ENCODE peak calls at places on chromosomes 3 and 15, in four cellular contexts. Z is psoas muscle, A is A549, F is upper lobe of left lung. U is an unnamed sample.

GRCh38 chr3:45207471-45207870 is 18.6 kb downstream of the TMEM158 start:
- DNase-seq in F (no peak), A (no peak), Z (no peak), U (no peak)

GRCh38 chr3:196931157-196931556 is 11.2 kb downstream of the NCBP2 start:
- DNase-seq in Z (no peak), A (no peak), F (no peak), U (no peak)

GRCh38 chr3:166425900-166426611 is 588.8 kb upstream of the BCHE start:
- DNase-seq in A (no peak), Z (no peak), F (no peak), U (no peak)

GRCh38 chr15:85759391-85759790 is 35.3 kb downstream of the KLHL25 start:
- DNase-seq in Z (no peak), F (no peak), A (no peak), U (no peak)

GRCh38 chr3:68941055-68941454 is 8.7 kb upstream of the TAFA4 start:
- DNase-seq in F (no peak), A (no peak), Z (no peak), U (no peak)

GRCh38 chr15:64004582-64004981 is 41.7 kb downstream of the DAPK2 start:
- DNase-seq in A (peak), Z (peak), F (no peak), U (no peak)

GRCh38 chr3:143998266-143998665 is 26.6 kb downstream of the DIPK2A start:
- DNase-seq in F (peak), Z (no peak), A (no peak), U (no peak)

GRCh38 chr3:52777127-52777958 is at the start of gene ITIH1:
- DNase-seq in Z (no peak), F (no peak), A (no peak), U (no peak)

GRCh38 chr3:24495334-24495994 is 814 bp upstream of the THRB start:
- DNase-seq in Z (peak), F (peak), A (peak), U (peak)

GRCh38 chr3:20194793-20195460 is 8.9 kb upstream of the SGO1 start:
- DNase-seq in F (no peak), A (no peak), Z (no peak), U (no peak)

GRCh38 chr3:149535395-149535685 is 60.8 kb downstream of the TM4SF4 start:
- DNase-seq in A (no peak), F (no peak), Z (no peak), U (no peak)

GRCh38 chr15:23483821-23484299 is 36.8 kb upstream of the GOLGA6L2 start:
- DNase-seq in F (no peak), Z (no peak), A (peak), U (no peak)

GRCh38 chr3:63344676-63345075 is 66.6 kb downstream of the SYNPR start:
- DNase-seq in A (no peak), F (no peak), Z (no peak), U (no peak)

GRCh38 chr15:79849789-79850188 is 47.0 kb downstream of the MTHFS start:
- DNase-seq in Z (no peak), F (peak), A (peak), U (peak)

GRCh38 chr15:25735550-25736384 is 127.4 kb downstream of the ATP10A start:
- DNase-seq in A (no peak), Z (no peak), F (no peak), U (no peak)

GRCh38 chr3:163218336-163218735 is 1721.7 kb downstream of the OTOL1 start:
- DNase-seq in A (no peak), F (no peak), Z (no peak), U (no peak)

GRCh38 chr3:182908471-182908870 is 71.9 kb downstream of the DCUN1D1 start:
- DNase-seq in A (no peak), Z (no peak), F (no peak), U (no peak)

GRCh38 chr15:80436511-80437307 is 32.5 kb downstream of the ARNT2 start:
- DNase-seq in A (peak), Z (no peak), F (no peak), U (no peak)

GRCh38 chr3:124315215-124316033 is 323.5 kb upstream of the ROPN1 start:
- DNase-seq in Z (no peak), F (no peak), A (peak), U (no peak)

GRCh38 chr3:190718097-190718496 is 144.4 kb downstream of the GMNC start:
- DNase-seq in A (peak), Z (no peak), F (no peak), U (no peak)
- TF ChIP-seq CTCF in A (no peak), Z (no peak), F (no peak), U (no peak)

DNA sequence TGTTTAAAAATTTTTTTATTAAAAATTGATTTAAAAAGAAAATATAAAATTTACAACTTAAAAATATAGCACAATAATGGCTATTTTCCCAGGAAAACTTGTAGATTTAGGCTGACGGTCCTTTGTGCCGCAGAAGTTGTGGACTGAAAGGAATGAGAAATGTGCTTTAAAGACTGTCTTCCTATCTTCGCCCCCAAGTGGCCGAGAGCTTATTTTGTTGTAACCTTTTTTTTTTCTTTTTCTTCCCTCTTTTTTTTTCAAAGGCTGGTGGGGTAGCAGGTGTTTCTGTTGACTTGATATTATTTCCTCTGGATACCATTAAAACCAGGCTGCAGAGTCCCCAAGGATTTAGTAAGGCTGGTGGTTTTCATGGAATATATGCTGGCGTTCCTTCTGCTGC is 15.5 kb downstream of the SLC25A26 start:
- DNase-seq in F (no peak), Z (no peak), A (peak), U (no peak)
- TF ChIP-seq CTCF in F (no peak), Z (no peak), A (no peak), U (no peak)

GRCh38 chr3:184305577-184305976 is 6.5 kb downstream of the PSMD2 start:
- DNase-seq in F (no peak), Z (no peak), A (peak), U (no peak)
- TF ChIP-seq CTCF in F (no peak), Z (peak), A (peak), U (no peak)

GRCh38 chr15:99344639-99345038 is 93.4 kb downstream of the LRRC28 start:
- DNase-seq in F (no peak), A (no peak), Z (no peak), U (no peak)
- TF ChIP-seq CTCF in F (no peak), A (no peak), Z (no peak), U (no peak)

U was measured in GM20000.